ENCODE peak calls at places on chromosomes 11 and 22, in ten cellular contexts. B, T, S, Q, V, G, C, O, E and H are unnamed samples.

GRCh38 chr11:18064035-18064434 is 18.0 kb upstream of the TPH1 start:
- DNase-seq in V (no peak), B (no peak), G (no peak), S (no peak), O (no peak), Q (no peak), E (no peak), T (no peak), C (no peak), H (no peak)

GRCh38 chr11:12684821-12685220 is 10.6 kb downstream of the TEAD1 start:
- DNase-seq in V (no peak), Q (no peak), E (no peak), G (peak; percentile 77), B (no peak), T (no peak), O (no peak), S (no peak), C (no peak), H (no peak)

GRCh38 chr11:36127550-36127949 is 161.7 kb downstream of the COMMD9 start:
- DNase-seq in Q (no peak), S (no peak), E (no peak), O (no peak), C (no peak), V (no peak), T (no peak), G (no peak), B (no peak), H (no peak)

GRCh38 chr11:41175304-41175972 is 284.0 kb downstream of the LRRC4C start:
- DNase-seq in T (no peak), S (peak; percentile 4), V (no peak), Q (no peak), G (no peak), E (no peak), C (no peak), B (no peak), O (no peak), H (no peak)

GRCh38 chr11:109864834-109865557 is 228.2 kb upstream of the ZC3H12C start:
- DNase-seq in B (peak; percentile 74), O (no peak), S (no peak), V (no peak), E (no peak), G (no peak), Q (no peak), C (peak; percentile 63), T (no peak), H (no peak)

GRCh38 chr22:48828688-48829087 is 999.0 kb downstream of the BRD1 start:
- DNase-seq in C (no peak), B (no peak), T (no peak), E (no peak), Q (no peak), G (no peak), V (no peak), S (no peak), O (no peak), H (no peak)

GRCh38 chr11:74312321-74312720 is 881 bp upstream of the P4HA3 start:
- DNase-seq in T (no peak), V (no peak), B (no peak), S (no peak), Q (no peak), C (no peak), O (no peak), G (no peak), E (no peak), H (no peak)

GRCh38 chr22:38540731-38541130 is 29.3 kb downstream of the DMC1 start:
- DNase-seq in G (no peak), C (no peak), T (no peak), E (no peak), S (no peak), V (no peak), Q (no peak), B (no peak), O (no peak), H (peak; percentile 30)

GRCh38 chr11:8834379-8834778 is 76.6 kb upstream of the AKIP1 start:
- DNase-seq in Q (no peak), B (no peak), T (no peak), V (no peak), S (no peak), G (no peak), C (peak; percentile 50), E (no peak), O (no peak), H (no peak)

GRCh38 chr22:49992921-49993648 is 19.5 kb downstream of the IL17REL start:
- DNase-seq in S (peak; percentile 77), V (peak; percentile 61), C (peak; percentile 23), G (peak; percentile 71), Q (peak; percentile 73), O (peak; percentile 2), B (peak; percentile 43), E (peak; percentile 44), T (peak; percentile 25), H (peak; percentile 57)

GRCh38 chr11:100010393-100010792 is 676.7 kb upstream of the ARHGAP42 start:
- DNase-seq in V (no peak), T (no peak), E (no peak), C (no peak), O (no peak), B (no peak), S (no peak), G (no peak), Q (no peak), H (no peak)

GRCh38 chr11:114145166-114145695 is 85.7 kb downstream of the ZBTB16 start:
- DNase-seq in E (no peak), O (no peak), B (no peak), S (no peak), V (no peak), T (no peak), C (no peak), Q (no peak), G (no peak), H (no peak)

GRCh38 chr11:65646921-65647701 is 9.2 kb downstream of the SIPA1 start:
- DNase-seq in B (no peak), E (peak; percentile 67), C (peak; percentile 39), T (peak; percentile 83), G (peak; percentile 78), S (peak; percentile 57), Q (no peak), O (no peak), V (no peak), H (peak; percentile 76)
- TF ChIP-seq CTCF in B (no peak), E (no peak), C (no peak), T (no peak), G (no peak), S (no peak), Q (no peak), O (no peak), V (no peak), H (no peak)

DNA sequence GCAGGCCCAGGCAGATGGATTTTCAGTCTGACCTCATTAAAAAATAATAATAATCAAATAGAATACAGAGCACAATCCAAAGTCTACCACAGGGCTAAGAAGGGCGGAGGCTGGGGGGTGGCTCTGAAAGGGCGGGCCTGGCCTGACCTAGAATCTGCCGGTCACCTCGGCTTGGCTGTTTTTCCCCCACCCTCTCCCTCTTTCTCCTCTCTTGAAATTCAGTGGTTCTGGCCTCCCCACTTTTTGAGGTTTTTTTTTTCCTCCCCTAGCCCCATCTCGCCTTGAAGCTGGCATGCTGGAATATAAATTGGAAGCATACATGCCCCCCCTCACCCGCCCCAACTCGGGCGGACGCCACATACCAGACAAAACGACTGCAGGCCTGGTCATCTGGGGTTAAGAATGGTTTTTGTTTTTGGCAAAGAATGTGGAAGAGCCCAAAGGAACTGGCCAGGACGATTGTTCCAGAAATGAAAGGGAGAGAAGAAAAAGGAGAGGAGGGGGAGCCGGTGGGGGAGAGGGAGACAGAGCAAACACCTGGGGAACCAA is 25.1 kb downstream of the MN1 start:
- DNase-seq in G (no peak), Q (no peak), T (no peak), B (no peak), O (no peak), C (peak; percentile 70), S (peak; percentile 90), V (no peak), E (no peak), H (no peak)
- H3K4me1 ChIP-seq in G (no peaks in the 10 kb centered on the region), Q (peaks cover 25% of the 10 kb centered on the region), T (peaks cover 5% of the 10 kb centered on the region), B (no peaks in the 10 kb centered on the region), O (peaks cover 43% of the 10 kb centered on the region), C (no peaks in the 10 kb centered on the region), S (peaks cover 56% of the 10 kb centered on the region), V (peaks cover 66% of the 10 kb centered on the region), E (no peaks in the 10 kb centered on the region), H (no peaks in the 10 kb centered on the region)

GRCh38 chr22:27961680-27962079 is 42.6 kb upstream of the PITPNB start:
- DNase-seq in B (no peak), V (no peak), E (no peak), T (no peak), C (no peak), O (no peak), S (no peak), Q (no peak), G (no peak), H (no peak)

GRCh38 chr22:27965547-27965946 is 46.5 kb upstream of the PITPNB start:
- DNase-seq in E (no peak), S (no peak), T (no peak), B (peak; percentile 35), V (no peak), C (no peak), O (no peak), G (no peak), Q (no peak), H (no peak)

GRCh38 chr22:27959335-27960090 is 40.5 kb upstream of the PITPNB start:
- DNase-seq in V (no peak), Q (no peak), T (no peak), O (no peak), E (no peak), B (no peak), G (no peak), C (no peak), S (no peak), H (no peak)

GRCh38 chr22:27961182-27961581 is 42.1 kb upstream of the PITPNB start:
- DNase-seq in Q (no peak), B (no peak), V (no peak), T (no peak), G (no peak), E (no peak), C (no peak), O (no peak), S (no peak), H (no peak)

GRCh38 chr22:27962268-27963191 is 43.5 kb upstream of the PITPNB start:
- DNase-seq in Q (no peak), O (no peak), E (no peak), C (no peak), G (no peak), T (no peak), B (peak; percentile 21), S (peak; percentile 50), V (no peak), H (no peak)
- H3K4me3 ChIP-seq in Q (no peak overlapping the region), O (no peak overlapping the region), E (no peak overlapping the region), C (no peak overlapping the region), G (no peak overlapping the region), T (no peak overlapping the region), B (no peak overlapping the region), S (no peak overlapping the region), V (no peak overlapping the region), H (no peak overlapping the region)

DNA sequence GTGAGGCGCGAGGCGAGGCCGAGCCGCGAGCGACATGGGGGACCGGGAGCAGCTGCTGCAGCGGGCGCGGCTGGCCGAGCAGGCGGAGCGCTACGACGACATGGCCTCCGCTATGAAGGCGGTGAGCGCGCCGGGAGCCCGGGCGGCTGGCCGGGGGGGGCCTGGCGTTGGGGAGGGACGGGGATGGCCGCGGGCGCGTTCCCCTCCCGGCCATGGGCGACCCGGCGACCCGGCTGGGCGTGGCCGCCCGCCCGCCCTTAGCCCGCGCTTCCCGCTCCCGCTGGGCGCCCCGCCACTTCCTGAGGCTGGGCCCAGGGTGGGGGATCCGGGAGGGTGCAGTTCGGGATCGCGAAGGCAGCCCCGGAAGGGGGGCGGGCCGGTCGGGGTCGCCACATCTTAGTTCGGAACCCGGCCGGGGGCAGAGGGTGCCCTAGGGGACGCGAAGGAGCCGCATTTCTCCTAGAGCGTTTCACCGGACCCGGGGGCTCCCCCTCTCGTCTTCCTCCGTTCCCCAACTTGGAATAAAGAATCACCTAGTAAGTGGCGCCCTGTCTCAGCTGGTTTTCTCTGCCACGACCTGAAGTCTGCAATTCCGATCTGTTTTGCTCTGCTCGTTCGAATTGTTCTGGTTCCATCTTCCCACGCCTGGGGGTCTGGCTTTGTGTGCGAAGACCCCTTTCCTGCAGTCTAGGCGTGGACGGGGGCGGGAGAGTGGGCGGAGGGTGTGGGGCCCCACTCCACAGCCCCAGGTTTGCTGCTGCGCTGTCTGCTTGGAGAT is 554 bp downstream of the YWHAH start:
- DNase-seq in G (peak; percentile 53), B (no peak), V (peak; percentile 65), O (no peak), C (no peak), E (peak; percentile 16), Q (peak; percentile 73), S (no peak), T (peak; percentile 81), H (peak; percentile 59)
- TF ChIP-seq CTCF in G (no peak), B (peak; percentile 8), V (no peak), O (no peak), C (peak; percentile 17), E (no peak), Q (no peak), S (no peak), T (no peak), H (no peak)